ENCODE peak calls at places on chromosome 1, in five cellular contexts. O is upper lobe of right lung; S is mucosa of descending colon; B is CD8-positive, alpha-beta T cell; K is left lung. D is an unnamed sample. For H3K4me1, the result is how much of the 10 kb centered on the place peaks cover.

GRCh38 chr1:47578026-47578861 is 140.4 kb downstream of the FOXD2 start:
- ATAC-seq in S (peak), K (peak), B (no peak), O (peak), D (peak)

GRCh38 chr1:26833432-26834405 is 7.2 kb downstream of the ZDHHC18 start:
- ATAC-seq in O (peak), S (peak), B (peak), K (peak), D (no peak)

GRCh38 chr1:40986929-40987328 is 7.4 kb downstream of the CTPS1 start:
- ATAC-seq in K (peak), O (peak), B (no peak), S (no peak), D (no peak)

GRCh38 chr1:238647877-238648276 is 738.5 kb upstream of the CHRM3 start:
- ATAC-seq in K (peak), S (no peak), B (no peak), O (no peak), D (no peak)

GRCh38 chr1:241899211-241899610 is 51.2 kb downstream of the EXO1 start:
- ATAC-seq in S (no peak), K (no peak), B (no peak), O (no peak), D (no peak)

GRCh38 chr1:52296345-52296744 is 69.7 kb downstream of the CC2D1B start:
- ATAC-seq in K (peak), O (peak), S (peak), B (peak), D (peak)

GRCh38 chr1:225607355-225607754 is 45.6 kb downstream of the ENAH start:
- ATAC-seq in S (no peak), B (no peak), K (no peak), O (no peak), D (no peak)

GRCh38 chr1:32331549-32331948 is 4.5 kb downstream of the MARCKSL1 start:
- ATAC-seq in S (no peak), K (no peak), O (no peak), B (no peak), D (no peak)

GRCh38 chr1:211813590-211813989 is 17.0 kb downstream of the LPGAT1 start:
- ATAC-seq in S (no peak), K (peak), O (peak), B (no peak), D (peak)

GRCh38 chr1:218182455-218182854 is 102.6 kb upstream of the RRP15 start:
- ATAC-seq in K (no peak), S (no peak), B (no peak), O (no peak), D (no peak)

GRCh38 chr1:6544831-6545230 is 9.5 kb downstream of the NOL9 start:
- ATAC-seq in O (no peak), S (no peak), K (no peak), B (no peak), D (no peak)

GRCh38 chr1:230588323-230588746 is 53.9 kb upstream of the COG2 start:
- ATAC-seq in B (no peak), O (no peak), S (no peak), K (no peak), D (no peak)

GRCh38 chr1:204465469-204466415 is 28.9 kb downstream of the PIK3C2B start:
- ATAC-seq in B (no peak), K (peak), O (peak), S (peak), D (no peak)

GRCh38 chr1:202160377-202160940 is at the start of gene PTPN7:
- ATAC-seq in K (peak), B (peak), S (peak), O (peak), D (no peak)

GRCh38 chr1:39854738-39855137 is 28.6 kb downstream of the TRIT1 start:
- ATAC-seq in O (no peak), B (no peak), S (no peak), K (no peak), D (no peak)

GRCh38 chr1:54607821-54608220 is 15.5 kb downstream of the FAM151A start:
- ATAC-seq in S (no peak), B (no peak), K (no peak), O (no peak), D (no peak)

GRCh38 chr1:243595527-243596206 is 254.4 kb downstream of the AKT3 start:
- ATAC-seq in S (no peak), K (no peak), B (peak), O (no peak), D (no peak)

GRCh38 chr1:171107257-171107940 is 16.7 kb downstream of the FMO3 start:
- ATAC-seq in S (no peak), O (no peak), B (no peak), K (no peak), D (peak)

GRCh38 chr1:214344897-214345296 is 63.9 kb downstream of the SMYD2 start:
- ATAC-seq in B (no peak), S (no peak), O (no peak), K (no peak), D (no peak)

GRCh38 chr1:187338762-187339412 is 510.1 kb downstream of the PLA2G4A start:
- ATAC-seq in B (no peak), S (no peak), O (no peak), K (no peak), D (no peak)

GRCh38 chr1:17544951-17545350 is 5.5 kb downstream of the ARHGEF10L start:
- ATAC-seq in B (no peak), S (peak), K (no peak), O (peak), D (no peak)

GRCh38 chr1:98674075-98674781 is 12.7 kb downstream of the SNX7 start:
- ATAC-seq in B (no peak), O (no peak), K (no peak), S (no peak), D (no peak)

GRCh38 chr1:119632836-119633235 is 15.2 kb downstream of the ZNF697 start:
- ATAC-seq in O (no peak), S (no peak), K (no peak), B (no peak), D (no peak)
- H3K4me1 ChIP-seq in O (half or more), S (under half), K (under half), B (under half), D (half or more)

DNA sequence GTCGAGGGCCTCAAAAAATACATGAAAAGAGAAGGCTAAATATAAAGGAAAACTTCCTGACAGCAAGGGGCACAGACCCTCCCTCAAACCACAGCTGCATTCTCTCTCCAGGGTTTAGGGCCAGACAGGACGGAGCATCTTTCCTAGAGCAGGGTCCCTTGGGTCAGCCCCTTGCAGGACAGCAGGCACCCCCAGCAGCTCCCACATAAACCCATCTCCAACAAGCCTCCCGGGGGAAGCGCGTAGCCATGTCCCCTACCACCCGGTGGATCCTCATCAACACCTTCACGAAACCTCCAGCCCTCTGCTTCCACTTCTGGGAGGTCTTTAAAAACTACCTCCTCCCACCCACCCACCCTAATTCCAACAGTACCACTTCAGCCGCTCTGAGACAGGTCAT is 59.5 kb downstream of the CD46 start:
- ATAC-seq in B (no peak), O (no peak), S (no peak), K (no peak), D (no peak)
- H3K4me1 ChIP-seq in B (under half), O (half or more), S (half or more), K (half or more), D (half or more)

DNA sequence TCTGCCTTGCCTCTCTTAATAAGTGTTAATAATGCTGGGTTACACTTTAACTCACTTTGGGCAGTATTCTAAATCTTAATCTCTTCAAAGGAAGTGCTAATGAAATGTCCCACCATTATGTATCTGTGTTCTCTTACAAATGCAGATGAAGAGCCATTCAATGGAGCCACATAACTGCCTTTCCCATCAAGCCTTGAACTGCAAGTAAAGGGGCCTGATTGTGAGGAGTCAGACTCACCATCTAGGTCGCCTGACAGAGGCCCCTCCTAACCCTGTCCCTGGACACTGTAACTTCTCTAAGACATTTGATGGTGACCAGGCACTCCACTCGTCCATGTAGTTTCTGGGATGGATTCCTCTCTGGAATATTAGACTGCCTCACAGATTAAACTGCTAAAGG is 329.4 kb downstream of the KIF26B start:
- ATAC-seq in O (no peak), K (no peak), S (no peak), B (no peak), D (no peak)
- H3K4me1 ChIP-seq in O (under half), K (under half), S (under half), B (under half), D (under half)

GRCh38 chr1:62068302-62068936 is 126.2 kb upstream of the L1TD1 start:
- ATAC-seq in K (no peak), S (no peak), B (no peak), O (no peak), D (peak)

GRCh38 chr1:62070384-62071011 is 124.2 kb upstream of the L1TD1 start:
- ATAC-seq in S (no peak), K (peak), O (no peak), B (no peak), D (no peak)

GRCh38 chr1:62068978-62069377 is 125.7 kb upstream of the L1TD1 start:
- ATAC-seq in S (no peak), K (peak), O (peak), B (no peak), D (peak)

GRCh38 chr1:62064831-62065230 is 129.8 kb upstream of the L1TD1 start:
- ATAC-seq in B (no peak), S (no peak), K (peak), O (no peak), D (no peak)

DNA sequence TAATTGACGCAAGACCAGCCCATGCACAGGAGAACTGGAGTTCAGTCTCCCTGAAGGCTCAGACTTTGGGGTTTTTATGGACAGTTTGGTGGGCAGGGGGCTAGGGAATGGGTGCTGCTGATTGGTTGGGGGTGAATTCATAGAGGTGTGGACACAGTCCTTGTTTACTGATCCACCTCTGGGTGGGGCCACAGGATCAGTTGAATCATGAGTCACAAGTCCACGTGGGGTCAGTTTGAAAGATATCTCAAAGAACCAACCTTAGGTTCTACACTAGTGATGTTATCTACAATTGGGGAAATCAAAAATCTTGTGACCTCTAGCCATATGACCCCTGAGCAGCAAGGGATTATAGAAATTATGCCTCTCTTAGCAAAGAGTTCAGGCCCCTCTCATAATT is 127.9 kb upstream of the L1TD1 start:
- ATAC-seq in O (no peak), B (no peak), S (peak), K (no peak), D (no peak)
- H3K4me1 ChIP-seq in O (under half), B (under half), S (under half), K (under half), D (under half)

GRCh38 chr1:85343213-85343611 is 66.8 kb upstream of the BCL10 start:
- ATAC-seq in K (no peak), O (no peak), S (no peak), B (no peak), D (no peak)
- H3K4me1 ChIP-seq in K (under half), O (under half), S (under half), B (under half), D (under half)

GRCh38 chr1:2210084-2210653 is 15.6 kb upstream of the FAAP20 start:
- ATAC-seq in K (no peak), O (no peak), S (no peak), B (no peak), D (no peak)
- H3K4me1 ChIP-seq in K (half or more), O (half or more), S (under half), B (under half), D (half or more)

D was measured in gastroesophageal sphincter.